ENCODE peak calls at places on chromosomes 3 and 15, in four cellular contexts. F is CD8-positive, alpha-beta memory T cell; C is EL; T is amygdala. U is an unnamed sample.

GRCh38 chr3:65902304-65902793 is 136.4 kb downstream of the MAGI1 start:
- DNase-seq in F (no peak), C (no peak), T (no peak), U (no peak)

GRCh38 chr15:44243829-44244228 is 44.7 kb upstream of the GOLM2 start:
- DNase-seq in F (no peak), C (no peak), T (no peak), U (no peak)

GRCh38 chr15:72782274-72782992 is 1.1 kb downstream of the ADPGK start:
- DNase-seq in F (no peak), C (no peak), T (no peak), U (no peak)

GRCh38 chr3:28799084-28799483 is 450.5 kb upstream of the AZI2 start:
- DNase-seq in F (no peak), C (peak), T (no peak), U (no peak)

GRCh38 chr3:143970773-143971366 is 753 bp upstream of the DIPK2A start:
- DNase-seq in F (peak), C (no peak), T (peak), U (no peak)

GRCh38 chr3:11776346-11776745 is 70.3 kb downstream of the TAMM41 start:
- DNase-seq in F (no peak), C (no peak), T (no peak), U (no peak)

GRCh38 chr3:59726279-59726678 is 676.5 kb upstream of the CFAP20DC start:
- DNase-seq in F (no peak), C (no peak), T (no peak), U (no peak)

GRCh38 chr3:56612146-56612545 is 55.2 kb downstream of the CCDC66 start:
- DNase-seq in F (no peak), C (no peak), T (no peak), U (no peak)

GRCh38 chr3:31546152-31546551 is 13.4 kb downstream of the STT3B start:
- DNase-seq in F (no peak), C (no peak), T (no peak), U (no peak)

GRCh38 chr3:39911465-39912309 is 102.3 kb downstream of the MYRIP start:
- DNase-seq in F (no peak), C (peak), T (no peak), U (no peak)

GRCh38 chr3:194573680-194574437 is 59.4 kb downstream of the TMEM44 start:
- DNase-seq in F (no peak), C (peak), T (peak), U (no peak)

GRCh38 chr15:63165166-63165859 is 8.0 kb upstream of the RPS27L start:
- DNase-seq in F (no peak), C (no peak), T (no peak), U (no peak)

GRCh38 chr15:85764649-85765277 is 30.0 kb downstream of the KLHL25 start:
- DNase-seq in F (no peak), C (peak), T (no peak), U (no peak)

GRCh38 chr3:81744366-81744765 is 17.1 kb downstream of the GBE1 start:
- DNase-seq in F (no peak), C (peak), T (no peak), U (no peak)

GRCh38 chr15:40594429-40594836 is 384 bp downstream of the KNL1 start:
- DNase-seq in F (no peak), C (peak), T (no peak), U (no peak)

GRCh38 chr3:53151870-53152269 is 9.1 kb upstream of the PRKCD start:
- DNase-seq in F (no peak), C (no peak), T (no peak), U (no peak)

GRCh38 chr3:35772364-35773009 is 133.2 kb downstream of the ARPP21 start:
- DNase-seq in F (no peak), C (no peak), T (peak), U (no peak)

GRCh38 chr3:30708472-30708871 is 102.1 kb downstream of the TGFBR2 start:
- DNase-seq in F (no peak), C (no peak), T (no peak), U (no peak)

U was measured in occipital lobe.